ENCODE peak calls at places on chromosomes 3 and 15, in eight cellular contexts. One of them, this sample, is unnamed. For H3K36me3 and H3K4me1, the result is how much of the 10 kb centered on the place peaks cover.

GRCh38 chr3:173135059-173135458 is 6.0 kb downstream of the SPATA16 start:
- DNase-seq in mammary epithelial cell: peak
- DNase-seq in astrocyte: peak
- DNase-seq in neuronal stem cell: no peak
- DNase-seq in IMR-90: no peak
- DNase-seq in MM.1S: peak
- DNase-seq in mesendoderm: no peak
- DNase-seq in GM23248: no peak
- DNase-seq in this sample: no peak

GRCh38 chr3:37864904-37865303 is 3.2 kb downstream of the CTDSPL start:
- DNase-seq in mammary epithelial cell: no peak
- DNase-seq in astrocyte: no peak
- DNase-seq in neuronal stem cell: no peak
- DNase-seq in IMR-90: no peak
- DNase-seq in MM.1S: peak
- DNase-seq in mesendoderm: no peak
- DNase-seq in GM23248: no peak
- DNase-seq in this sample: no peak

GRCh38 chr3:171837698-171838097 is 5.5 kb upstream of the TMEM212 start:
- DNase-seq in mammary epithelial cell: no peak
- DNase-seq in astrocyte: no peak
- DNase-seq in neuronal stem cell: no peak
- DNase-seq in IMR-90: no peak
- DNase-seq in MM.1S: no peak
- DNase-seq in mesendoderm: no peak
- DNase-seq in GM23248: no peak
- DNase-seq in this sample: no peak

GRCh38 chr3:55180936-55181535 is 253.2 kb upstream of the LRTM1 start:
- DNase-seq in mammary epithelial cell: no peak
- DNase-seq in astrocyte: no peak
- DNase-seq in neuronal stem cell: no peak
- DNase-seq in IMR-90: no peak
- DNase-seq in MM.1S: peak
- DNase-seq in mesendoderm: no peak
- DNase-seq in GM23248: peak
- DNase-seq in this sample: no peak

GRCh38 chr3:195154111-195154791 is 116.7 kb downstream of the XXYLT1 start:
- DNase-seq in mammary epithelial cell: no peak
- DNase-seq in astrocyte: peak
- DNase-seq in neuronal stem cell: no peak
- DNase-seq in IMR-90: peak
- DNase-seq in MM.1S: no peak
- DNase-seq in mesendoderm: no peak
- DNase-seq in GM23248: peak
- DNase-seq in this sample: peak

GRCh38 chr3:147924755-147925154 is 515.6 kb downstream of the ZIC1 start:
- DNase-seq in mammary epithelial cell: peak
- DNase-seq in astrocyte: peak
- DNase-seq in neuronal stem cell: no peak
- DNase-seq in IMR-90: peak
- DNase-seq in MM.1S: no peak
- DNase-seq in mesendoderm: no peak
- DNase-seq in GM23248: no peak
- DNase-seq in this sample: peak

GRCh38 chr15:98903377-98904018 is 104.1 kb downstream of the PGPEP1L start:
- DNase-seq in mammary epithelial cell: peak
- DNase-seq in astrocyte: peak
- DNase-seq in neuronal stem cell: no peak
- DNase-seq in IMR-90: peak
- DNase-seq in MM.1S: no peak
- DNase-seq in mesendoderm: no peak
- DNase-seq in GM23248: peak
- DNase-seq in this sample: peak

GRCh38 chr3:72912532-72912931 is 24.7 kb downstream of the GXYLT2 start:
- DNase-seq in mammary epithelial cell: no peak
- DNase-seq in astrocyte: peak
- DNase-seq in neuronal stem cell: no peak
- DNase-seq in IMR-90: no peak
- DNase-seq in MM.1S: no peak
- DNase-seq in mesendoderm: peak
- DNase-seq in GM23248: peak
- DNase-seq in this sample: no peak

GRCh38 chr15:40543631-40544294 is 21.1 kb downstream of the CCDC32 start:
- DNase-seq in mammary epithelial cell: no peak
- DNase-seq in astrocyte: no peak
- DNase-seq in neuronal stem cell: no peak
- DNase-seq in IMR-90: no peak
- DNase-seq in MM.1S: peak
- DNase-seq in mesendoderm: no peak
- DNase-seq in GM23248: no peak
- DNase-seq in this sample: no peak

GRCh38 chr3:72171461-72171860 is 386.5 kb upstream of the PROK2 start:
- DNase-seq in mammary epithelial cell: no peak
- DNase-seq in astrocyte: peak
- DNase-seq in neuronal stem cell: no peak
- DNase-seq in IMR-90: no peak
- DNase-seq in MM.1S: no peak
- DNase-seq in mesendoderm: peak
- DNase-seq in GM23248: peak
- DNase-seq in this sample: peak

GRCh38 chr3:14228611-14229470 is 50.2 kb downstream of the LSM3 start:
- DNase-seq in mammary epithelial cell: no peak
- DNase-seq in astrocyte: no peak
- DNase-seq in neuronal stem cell: no peak
- DNase-seq in IMR-90: no peak
- DNase-seq in MM.1S: no peak
- DNase-seq in mesendoderm: no peak
- DNase-seq in GM23248: no peak
- DNase-seq in this sample: no peak

GRCh38 chr3:197025736-197026480 is 3.7 kb downstream of the MELTF start:
- DNase-seq in mammary epithelial cell: no peak
- DNase-seq in astrocyte: no peak
- DNase-seq in neuronal stem cell: no peak
- DNase-seq in IMR-90: no peak
- DNase-seq in MM.1S: no peak
- DNase-seq in mesendoderm: no peak
- DNase-seq in GM23248: no peak
- DNase-seq in this sample: no peak

GRCh38 chr15:89814112-89814742 is 425 bp downstream of the ANPEP start:
- DNase-seq in mammary epithelial cell: no peak
- DNase-seq in astrocyte: no peak
- DNase-seq in neuronal stem cell: no peak
- DNase-seq in IMR-90: no peak
- DNase-seq in MM.1S: no peak
- DNase-seq in mesendoderm: no peak
- DNase-seq in GM23248: peak
- DNase-seq in this sample: no peak

GRCh38 chr15:77024273-77025065 is 29.5 kb downstream of the PSTPIP1 start:
- DNase-seq in mammary epithelial cell: peak
- DNase-seq in astrocyte: no peak
- DNase-seq in neuronal stem cell: peak
- DNase-seq in IMR-90: peak
- DNase-seq in MM.1S: peak
- DNase-seq in mesendoderm: peak
- DNase-seq in GM23248: peak
- DNase-seq in this sample: peak

GRCh38 chr3:55069950-55070349 is 142.1 kb upstream of the LRTM1 start:
- DNase-seq in mammary epithelial cell: no peak
- DNase-seq in astrocyte: no peak
- DNase-seq in neuronal stem cell: no peak
- DNase-seq in IMR-90: no peak
- DNase-seq in MM.1S: no peak
- DNase-seq in mesendoderm: peak
- DNase-seq in GM23248: no peak
- DNase-seq in this sample: no peak

GRCh38 chr3:13138566-13139145 is 65.4 kb upstream of the IQSEC1 start:
- DNase-seq in mammary epithelial cell: no peak
- DNase-seq in astrocyte: no peak
- DNase-seq in neuronal stem cell: no peak
- DNase-seq in IMR-90: no peak
- DNase-seq in MM.1S: no peak
- DNase-seq in mesendoderm: no peak
- DNase-seq in GM23248: no peak
- DNase-seq in this sample: no peak

GRCh38 chr3:179322481-179323196 is at the start of gene ZNF639:
- DNase-seq in mammary epithelial cell: peak
- DNase-seq in astrocyte: peak
- DNase-seq in neuronal stem cell: peak
- DNase-seq in IMR-90: peak
- DNase-seq in MM.1S: peak
- DNase-seq in mesendoderm: peak
- DNase-seq in GM23248: peak
- DNase-seq in this sample: peak

GRCh38 chr3:51873876-51874275 is 1.5 kb downstream of the IQCF5 start:
- DNase-seq in mammary epithelial cell: no peak
- DNase-seq in astrocyte: no peak
- DNase-seq in neuronal stem cell: no peak
- DNase-seq in IMR-90: no peak
- DNase-seq in MM.1S: no peak
- DNase-seq in mesendoderm: no peak
- DNase-seq in GM23248: no peak
- DNase-seq in this sample: no peak

DNA sequence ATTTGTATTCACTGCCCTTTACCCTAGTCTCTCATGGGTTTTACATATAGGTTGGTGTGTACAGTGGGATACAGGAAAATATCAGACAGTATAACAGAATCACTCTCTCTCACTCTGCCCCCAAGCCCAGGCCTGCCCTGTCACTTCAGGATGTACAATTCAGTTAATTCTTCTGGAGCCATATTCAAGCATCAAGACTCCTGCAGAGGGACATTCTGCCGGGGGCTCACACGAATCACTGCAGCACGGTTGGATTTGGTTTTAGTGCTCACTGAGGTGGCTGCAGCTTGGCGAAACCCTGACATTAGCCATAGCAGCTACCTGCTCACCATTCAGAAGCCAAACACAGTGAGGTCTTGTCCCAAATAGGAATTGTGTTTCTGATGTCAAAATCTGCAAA is 83.0 kb downstream of the CHSY1 start:
- DNase-seq in mammary epithelial cell: no peak
- DNase-seq in astrocyte: no peak
- DNase-seq in neuronal stem cell: no peak
- DNase-seq in IMR-90: no peak
- DNase-seq in MM.1S: no peak
- DNase-seq in mesendoderm: no peak
- DNase-seq in GM23248: no peak
- DNase-seq in this sample: no peak
- H3K4me2 ChIP-seq in mammary epithelial cell: no peak
- H3K4me2 ChIP-seq in astrocyte: peak
- H3K4me2 ChIP-seq in neuronal stem cell: no peak
- H3K4me2 ChIP-seq in IMR-90: no peak
- H3K4me2 ChIP-seq in MM.1S: no peak
- H3K4me2 ChIP-seq in mesendoderm: no peak
- H3K4me2 ChIP-seq in GM23248: no peak
- H3K4me2 ChIP-seq in this sample: no peak

GRCh38 chr3:143671641-143672040 is 176.6 kb downstream of the SLC9A9 start:
- DNase-seq in mammary epithelial cell: no peak
- DNase-seq in astrocyte: no peak
- DNase-seq in neuronal stem cell: no peak
- DNase-seq in IMR-90: no peak
- DNase-seq in MM.1S: no peak
- DNase-seq in mesendoderm: no peak
- DNase-seq in GM23248: peak
- DNase-seq in this sample: no peak
- H3K36me3 ChIP-seq in mammary epithelial cell: under half
- H3K36me3 ChIP-seq in astrocyte: under half
- H3K36me3 ChIP-seq in neuronal stem cell: under half
- H3K36me3 ChIP-seq in IMR-90: under half
- H3K36me3 ChIP-seq in MM.1S: under half
- H3K36me3 ChIP-seq in mesendoderm: under half
- H3K36me3 ChIP-seq in GM23248: under half
- H3K36me3 ChIP-seq in this sample: under half

GRCh38 chr3:168889666-168890065 is 773.8 kb downstream of the MECOM start:
- DNase-seq in mammary epithelial cell: peak
- DNase-seq in astrocyte: no peak
- DNase-seq in neuronal stem cell: no peak
- DNase-seq in IMR-90: no peak
- DNase-seq in MM.1S: no peak
- DNase-seq in mesendoderm: peak
- DNase-seq in GM23248: no peak
- DNase-seq in this sample: no peak

GRCh38 chr3:168894204-168894603 is 769.3 kb downstream of the MECOM start:
- DNase-seq in mammary epithelial cell: no peak
- DNase-seq in astrocyte: no peak
- DNase-seq in neuronal stem cell: no peak
- DNase-seq in IMR-90: no peak
- DNase-seq in MM.1S: no peak
- DNase-seq in mesendoderm: no peak
- DNase-seq in GM23248: no peak
- DNase-seq in this sample: no peak

GRCh38 chr3:168895419-168895818 is 768.1 kb downstream of the MECOM start:
- DNase-seq in mammary epithelial cell: no peak
- DNase-seq in astrocyte: no peak
- DNase-seq in neuronal stem cell: no peak
- DNase-seq in IMR-90: no peak
- DNase-seq in MM.1S: no peak
- DNase-seq in mesendoderm: no peak
- DNase-seq in GM23248: no peak
- DNase-seq in this sample: no peak
- H3K4me1 ChIP-seq in mammary epithelial cell: under half
- H3K4me1 ChIP-seq in astrocyte: under half
- H3K4me1 ChIP-seq in neuronal stem cell: under half
- H3K4me1 ChIP-seq in IMR-90: under half
- H3K4me1 ChIP-seq in MM.1S: under half
- H3K4me1 ChIP-seq in mesendoderm: under half
- H3K4me1 ChIP-seq in GM23248: under half
- H3K4me1 ChIP-seq in this sample: under half

GRCh38 chr3:25474000-25474399 is 45.9 kb downstream of the RARB start:
- DNase-seq in mammary epithelial cell: no peak
- DNase-seq in astrocyte: no peak
- DNase-seq in neuronal stem cell: no peak
- DNase-seq in IMR-90: no peak
- DNase-seq in MM.1S: no peak
- DNase-seq in mesendoderm: no peak
- DNase-seq in GM23248: no peak
- DNase-seq in this sample: no peak
- H3K4me2 ChIP-seq in mammary epithelial cell: no peak
- H3K4me2 ChIP-seq in astrocyte: peak
- H3K4me2 ChIP-seq in neuronal stem cell: no peak
- H3K4me2 ChIP-seq in IMR-90: no peak
- H3K4me2 ChIP-seq in MM.1S: no peak
- H3K4me2 ChIP-seq in mesendoderm: no peak
- H3K4me2 ChIP-seq in GM23248: no peak
- H3K4me2 ChIP-seq in this sample: no peak

DNA sequence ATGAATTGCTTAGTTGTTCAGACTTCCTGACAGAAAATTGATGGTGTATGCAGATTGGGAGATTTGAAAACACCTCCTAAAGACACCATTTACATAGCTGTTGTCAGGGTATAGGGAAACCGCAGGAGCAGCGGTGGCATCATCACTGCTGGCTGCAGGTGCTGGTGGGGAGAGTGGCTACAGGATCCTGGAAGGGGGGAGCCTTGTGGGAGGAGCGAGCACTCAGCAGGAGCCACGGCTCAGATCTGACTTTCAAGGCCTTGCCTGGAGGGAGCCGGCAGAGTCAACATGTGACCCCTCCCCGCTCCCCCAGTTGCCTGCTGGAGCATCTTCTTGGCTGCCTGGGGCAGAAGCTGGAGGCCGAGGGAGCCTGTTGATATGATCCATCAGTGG is 26.1 kb downstream of the EDEM1 start:
- DNase-seq in mammary epithelial cell: no peak
- DNase-seq in astrocyte: no peak
- DNase-seq in neuronal stem cell: no peak
- DNase-seq in IMR-90: no peak
- DNase-seq in MM.1S: peak
- DNase-seq in mesendoderm: peak
- DNase-seq in GM23248: no peak
- DNase-seq in this sample: no peak
- H3K36me3 ChIP-seq in mammary epithelial cell: half or more
- H3K36me3 ChIP-seq in astrocyte: half or more
- H3K36me3 ChIP-seq in neuronal stem cell: half or more
- H3K36me3 ChIP-seq in IMR-90: half or more
- H3K36me3 ChIP-seq in MM.1S: under half
- H3K36me3 ChIP-seq in mesendoderm: under half
- H3K36me3 ChIP-seq in GM23248: half or more
- H3K36me3 ChIP-seq in this sample: under half